ENCODE peak calls at places on chromosome 13, in four cellular contexts. B is mesenchymal stem cell, P is HepG2, I is A549. V is an unnamed sample. For H3K4me1, the result is how much of the 10 kb centered on the place peaks cover.

GRCh38 chr13:43686557-43686956 is 100.2 kb downstream of the ENOX1 start:
- DNase-seq in B (peak), P (peak), I (peak), V (no peak)

GRCh38 chr13:109751477-109751876 is 34.9 kb downstream of the IRS2 start:
- DNase-seq in B (no peak), P (no peak), I (no peak), V (no peak)

GRCh38 chr13:110627351-110627750 is 12.0 kb downstream of the NAXD start:
- DNase-seq in B (no peak), P (no peak), I (no peak), V (peak)

GRCh38 chr13:30373727-30374126 is 48.6 kb upstream of the UBE2L5 start:
- DNase-seq in B (no peak), P (no peak), I (no peak), V (no peak)

GRCh38 chr13:37023871-37024270 is 23.3 kb downstream of the EXOSC8 start:
- DNase-seq in B (peak), P (no peak), I (no peak), V (no peak)

GRCh38 chr13:30985637-30986205 is 53.3 kb downstream of the TEX26 start:
- DNase-seq in B (peak), P (no peak), I (no peak), V (peak)

GRCh38 chr13:107370036-107370785 is 802.3 kb upstream of the ARGLU1 start:
- DNase-seq in B (peak), P (no peak), I (no peak), V (no peak)

GRCh38 chr13:93066187-93066586 is 160.4 kb upstream of the GPC6 start:
- DNase-seq in B (peak), P (no peak), I (no peak), V (no peak)

GRCh38 chr13:111567637-111568036 is 247.2 kb downstream of the TEX29 start:
- DNase-seq in B (no peak), P (no peak), I (no peak), V (no peak)

GRCh38 chr13:33249066-33249465 is 36.5 kb downstream of the STARD13 start:
- DNase-seq in B (peak), P (no peak), I (no peak), V (no peak)

GRCh38 chr13:31903072-31903815 is 128.3 kb upstream of the FRY start:
- DNase-seq in B (no peak), P (no peak), I (no peak), V (no peak)

GRCh38 chr13:109784590-109785140 is 1.7 kb downstream of the IRS2 start:
- DNase-seq in B (peak), P (no peak), I (no peak), V (no peak)

GRCh38 chr13:50691176-50691681 is 152.3 kb downstream of the DLEU7 start:
- DNase-seq in B (no peak), P (no peak), I (no peak), V (no peak)

GRCh38 chr13:26482451-26483197 is 74.9 kb upstream of the WASF3 start:
- DNase-seq in B (peak), P (peak), I (peak), V (no peak)

GRCh38 chr13:33099860-33100259 is 83.6 kb downstream of the KL start:
- DNase-seq in B (no peak), P (no peak), I (no peak), V (no peak)

GRCh38 chr13:54162069-54162468 is 1133.5 kb downstream of the OLFM4 start:
- DNase-seq in B (no peak), P (no peak), I (no peak), V (no peak)

GRCh38 chr13:32284927-32285632 is 30.1 kb downstream of the ZAR1L start:
- DNase-seq in B (no peak), P (peak), I (no peak), V (no peak)

GRCh38 chr13:50085063-50085462 is 69.8 kb downstream of the KCNRG start:
- DNase-seq in B (peak), P (peak), I (no peak), V (no peak)

GRCh38 chr13:76725211-76725610 is 161.0 kb downstream of the KCTD12 start:
- DNase-seq in B (no peak), P (no peak), I (no peak), V (no peak)

GRCh38 chr13:23991119-23991518 is 93.8 kb upstream of the C1QTNF9B start:
- DNase-seq in B (no peak), P (no peak), I (no peak), V (no peak)

GRCh38 chr13:94708031-94708571 is 4.2 kb downstream of the SOX21 start:
- DNase-seq in B (no peak), P (no peak), I (no peak), V (no peak)

GRCh38 chr13:33285420-33286124 is at the start of gene STARD13:
- DNase-seq in B (peak), P (peak), I (peak), V (peak)

GRCh38 chr13:43042410-43042921 is 19.1 kb downstream of the DNAJC15 start:
- DNase-seq in B (no peak), P (no peak), I (no peak), V (no peak)

GRCh38 chr13:69947577-69947976 is 160.0 kb upstream of the ATXN8OS start:
- DNase-seq in B (no peak), P (no peak), I (no peak), V (no peak)

GRCh38 chr13:51806571-51806970 is 2.6 kb upstream of the DHRS12 start:
- DNase-seq in B (peak), P (no peak), I (no peak), V (no peak)
- H3K4me1 ChIP-seq in B (under half), P (under half), I (under half), V (under half)

GRCh38 chr13:112575295-112575622 is 12.7 kb downstream of the TUBGCP3 start:
- DNase-seq in B (no peak), P (no peak), I (no peak), V (no peak)

GRCh38 chr13:112575680-112576079 is 12.3 kb downstream of the TUBGCP3 start:
- DNase-seq in B (no peak), P (no peak), I (no peak), V (no peak)

GRCh38 chr13:112573710-112574109 is 14.2 kb downstream of the TUBGCP3 start:
- DNase-seq in B (no peak), P (no peak), I (no peak), V (no peak)

GRCh38 chr13:112576191-112576590 is 11.8 kb downstream of the TUBGCP3 start:
- DNase-seq in B (no peak), P (no peak), I (no peak), V (no peak)

DNA sequence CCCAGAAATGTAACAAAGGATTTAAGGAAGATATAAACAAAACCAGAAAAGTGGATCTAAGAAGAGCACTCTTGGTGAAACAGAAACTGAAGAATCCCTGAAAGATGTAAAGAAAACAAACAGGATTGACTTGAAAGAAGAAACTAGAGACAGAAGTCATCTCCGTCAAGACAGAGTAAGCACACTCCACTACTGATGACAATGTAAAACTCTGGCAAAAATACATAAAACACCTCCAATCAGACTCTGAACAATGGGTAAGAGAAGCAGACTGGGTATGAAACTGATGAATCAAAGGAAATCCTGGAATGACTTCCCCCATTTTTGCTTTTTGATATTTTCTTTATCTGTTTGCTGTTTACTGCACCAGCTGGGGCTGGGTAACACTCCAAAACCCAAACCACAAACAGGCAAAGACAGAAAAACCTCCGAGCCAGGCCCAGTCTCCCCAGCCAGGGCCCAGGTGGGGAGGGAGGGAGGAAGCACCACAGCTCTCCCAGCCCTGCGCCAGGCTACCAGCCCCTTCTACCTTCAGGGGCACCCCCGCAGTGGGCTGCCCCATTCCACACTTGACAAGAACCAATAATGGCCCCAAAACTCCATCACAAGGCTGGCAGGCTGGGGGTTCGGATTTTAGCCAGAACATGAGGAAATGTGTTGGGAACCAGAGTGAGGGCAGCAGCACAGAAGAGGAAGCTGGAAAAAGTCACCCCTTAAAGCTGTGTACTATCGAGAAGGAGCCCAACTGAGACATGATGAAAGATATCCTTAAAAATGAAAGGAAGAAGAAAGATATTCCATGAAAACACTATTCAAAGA is 13.3 kb downstream of the TUBGCP3 start:
- DNase-seq in B (peak), P (no peak), I (no peak), V (no peak)
- H3K4me2 ChIP-seq in B (no peak), P (no peak), I (no peak), V (no peak)

GRCh38 chr13:106155411-106155810 is 380.1 kb downstream of the EFNB2 start:
- DNase-seq in B (peak), P (no peak), I (no peak), V (no peak)
- H3K27ac ChIP-seq in B (peak), P (no peak), I (no peak), V (peak)

GRCh38 chr13:102596147-102597028 is at the start of gene TPP2:
- DNase-seq in B (peak), P (peak), I (peak), V (peak)

GRCh38 chr13:102597029-102598015 is 536 bp downstream of the TPP2 start:
- DNase-seq in B (peak), P (no peak), I (no peak), V (no peak)

GRCh38 chr13:102591988-102592781 is 4.6 kb upstream of the TPP2 start:
- DNase-seq in B (peak), P (peak), I (peak), V (no peak)

GRCh38 chr13:102599451-102600012 is 2.7 kb downstream of the TPP2 start:
- DNase-seq in B (no peak), P (no peak), I (no peak), V (no peak)

DNA sequence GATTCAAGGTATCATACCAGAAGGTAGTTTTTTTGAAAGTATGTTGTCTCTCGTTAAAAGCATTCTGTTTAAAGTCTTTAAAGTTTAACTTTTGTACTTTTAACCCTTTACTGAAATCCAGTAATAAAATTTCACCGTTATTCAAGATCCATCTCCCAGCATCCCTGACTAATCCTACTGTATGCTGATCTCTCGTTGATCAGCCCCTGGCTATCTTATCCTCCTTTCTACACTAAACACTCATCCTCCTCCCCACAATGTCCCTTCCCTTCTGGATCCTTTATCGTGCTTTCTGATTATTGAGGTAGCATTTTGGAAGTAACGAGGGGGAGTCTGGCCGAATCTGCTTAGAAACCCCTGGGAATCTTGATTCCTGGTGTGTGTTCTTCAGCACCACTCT is 1.3 kb downstream of the TPP2 start:
- DNase-seq in B (peak), P (no peak), I (no peak), V (no peak)
- H3K4me1 ChIP-seq in B (under half), P (under half), I (under half), V (under half)

DNA sequence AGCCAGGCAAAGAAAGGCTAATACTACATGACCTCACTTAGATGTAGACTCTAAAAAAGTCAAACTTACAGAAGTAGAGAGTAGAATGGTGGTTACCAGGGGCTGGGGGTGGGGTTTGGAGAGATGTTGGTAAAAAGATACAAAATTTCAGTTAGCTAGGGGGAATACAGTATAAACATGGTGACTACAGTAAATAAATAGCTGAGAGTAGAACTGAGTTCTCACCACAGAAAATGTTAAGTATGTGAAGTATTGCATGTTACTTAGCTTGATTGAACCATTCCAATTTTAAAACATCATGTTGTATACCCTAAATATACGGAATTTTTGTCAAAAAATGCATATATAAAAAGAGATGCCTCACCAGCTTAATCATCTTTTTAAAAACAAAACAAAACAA is 67.5 kb upstream of the DOCK9 start:
- DNase-seq in B (peak), P (no peak), I (no peak), V (no peak)
- H3K4me2 ChIP-seq in B (no peak), P (no peak), I (no peak), V (no peak)

GRCh38 chr13:21466527-21466926 is 7.4 kb upstream of the ZDHHC20 start:
- DNase-seq in B (no peak), P (no peak), I (no peak), V (no peak)
- H3K27ac ChIP-seq in B (no peak), P (no peak), I (no peak), V (no peak)

GRCh38 chr13:41058229-41059070 is 2.9 kb upstream of the WBP4 start:
- DNase-seq in B (no peak), P (no peak), I (no peak), V (no peak)

GRCh38 chr13:41056194-41056593 is 5.1 kb upstream of the WBP4 start:
- DNase-seq in B (no peak), P (no peak), I (no peak), V (no peak)

GRCh38 chr13:41059466-41059865 is 1.8 kb upstream of the WBP4 start:
- DNase-seq in B (peak), P (no peak), I (no peak), V (no peak)

GRCh38 chr13:41054919-41055619 is 6.2 kb upstream of the WBP4 start:
- DNase-seq in B (no peak), P (peak), I (no peak), V (no peak)

DNA sequence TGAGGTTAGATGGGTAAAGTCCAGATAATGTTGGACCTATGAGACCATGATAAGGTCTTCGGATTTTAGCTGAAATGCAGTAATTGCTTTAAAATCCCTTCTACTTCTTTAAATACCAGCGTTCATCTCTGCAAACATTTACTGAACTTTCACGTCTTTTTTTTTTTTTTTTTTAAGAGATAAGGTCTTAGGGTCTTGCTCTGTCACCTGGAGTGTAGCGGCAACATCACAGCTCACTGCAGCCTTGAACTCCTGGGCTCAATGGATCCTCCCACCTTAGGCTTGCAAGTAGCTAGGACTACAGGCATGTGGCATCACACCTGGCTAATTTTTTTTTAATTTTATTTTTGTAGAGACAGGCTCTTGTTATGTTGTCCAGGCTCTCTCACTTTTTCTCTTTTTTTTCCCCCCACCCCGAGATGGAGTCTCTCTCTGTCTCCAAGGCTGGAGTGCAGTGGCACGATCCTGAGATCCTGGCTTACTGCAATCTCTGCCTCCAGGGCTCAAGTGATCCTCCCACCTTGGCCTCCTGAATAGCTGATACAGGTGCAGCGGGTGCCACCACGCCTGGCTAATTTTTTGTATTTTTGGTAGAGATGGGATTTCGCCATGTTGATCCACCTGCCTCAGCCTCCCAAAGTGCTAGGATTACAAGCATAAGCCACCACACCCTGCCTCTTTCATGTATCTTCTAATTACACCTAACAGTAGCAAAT is 4.2 kb upstream of the WBP4 start:
- DNase-seq in B (no peak), P (peak), I (no peak), V (no peak)
- H3K4me1 ChIP-seq in B (under half), P (half or more), I (under half), V (under half)

GRCh38 chr13:21101865-21102576 is 40.6 kb upstream of the LATS2 start:
- DNase-seq in B (no peak), P (peak), I (no peak), V (no peak)

GRCh38 chr13:21100994-21101757 is 39.8 kb upstream of the LATS2 start:
- DNase-seq in B (no peak), P (peak), I (no peak), V (no peak)

GRCh38 chr13:21104199-21105019 is 43.0 kb upstream of the LATS2 start:
- DNase-seq in B (no peak), P (no peak), I (no peak), V (no peak)

GRCh38 chr13:21109168-21109567 is 47.8 kb upstream of the LATS2 start:
- DNase-seq in B (no peak), P (no peak), I (no peak), V (no peak)

DNA sequence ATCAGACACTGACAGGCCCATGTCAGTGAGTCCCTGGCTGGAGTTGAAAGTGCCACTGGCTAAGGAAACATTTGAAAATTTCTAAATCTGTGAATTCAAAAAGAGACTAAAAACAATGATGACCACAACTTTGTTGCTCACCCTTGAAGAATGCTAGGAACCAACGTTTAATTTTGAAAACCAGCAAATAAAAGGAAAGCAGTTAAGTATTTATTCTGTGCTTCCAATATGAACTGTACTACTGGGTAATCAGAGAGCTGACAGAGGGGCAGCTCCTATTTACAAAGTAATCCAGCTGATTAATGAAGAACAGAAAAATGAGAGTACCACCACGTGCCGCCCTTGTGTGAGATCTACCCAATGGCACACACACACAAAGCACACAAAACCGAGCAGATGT is 44.7 kb upstream of the LATS2 start:
- DNase-seq in B (peak), P (no peak), I (no peak), V (no peak)
- H3K4me2 ChIP-seq in B (no peak), P (no peak), I (no peak), V (no peak)

GRCh38 chr13:114236224-114236623 is 1.5 kb downstream of the CDC16 start:
- DNase-seq in B (no peak), P (no peak), I (no peak), V (no peak)
- H3K27ac ChIP-seq in B (no peak), P (peak), I (no peak), V (peak)

GRCh38 chr13:97337985-97338384 is 96.0 kb upstream of the RAP2A start:
- DNase-seq in B (no peak), P (no peak), I (no peak), V (no peak)
- H3K4me1 ChIP-seq in B (under half), P (under half), I (under half), V (under half)